ENCODE peak calls at places on chromosomes 12 and 14, in ten cellular contexts. V is GM23338; A is PC-9; H is lower lobe of right lung; B is HCT116; N is small intestine; Z is pancreas; R is naive thymus-derived CD4-positive, alpha-beta T cell; J is OCI-LY7; K is lung. P is an unnamed sample. For H3K4me1, the result is how much of the 10 kb centered on the place peaks cover.

GRCh38 chr14:45990252-45990651 is 661.3 kb downstream of the RPL10L start:
- DNase-seq in V (peak), A (no peak), H (no peak), B (peak), N (no peak), Z (no peak), R (no peak), J (peak), K (no peak), P (no peak)

GRCh38 chr12:105085537-105085936 is 1.3 kb upstream of the ALDH1L2 start:
- DNase-seq in V (peak), A (no peak), H (no peak), B (no peak), N (no peak), Z (no peak), R (no peak), J (no peak), K (no peak), P (no peak)

GRCh38 chr14:35342160-35343010 is 50.2 kb downstream of the PSMA6 start:
- DNase-seq in V (no peak), A (no peak), H (peak), B (no peak), N (no peak), Z (peak), R (no peak), J (no peak), K (no peak), P (peak)

GRCh38 chr12:68387338-68387737 is 55.2 kb upstream of the MDM1 start:
- DNase-seq in V (no peak), A (no peak), H (no peak), B (no peak), N (no peak), Z (no peak), R (no peak), J (no peak), K (no peak), P (no peak)

GRCh38 chr12:91053951-91054715 is 3.7 kb downstream of the KERA start:
- DNase-seq in V (no peak), A (no peak), H (no peak), B (no peak), N (no peak), Z (no peak), R (no peak), J (no peak), K (no peak), P (no peak)

GRCh38 chr14:75604979-75605825 is 26.8 kb downstream of the FLVCR2 start:
- DNase-seq in V (no peak), A (no peak), H (no peak), B (no peak), N (no peak), Z (no peak), R (no peak), J (no peak), K (peak), P (no peak)

GRCh38 chr14:70281938-70282337 is 77.5 kb downstream of the COX16 start:
- DNase-seq in V (peak), A (no peak), H (no peak), B (no peak), N (no peak), Z (no peak), R (no peak), J (no peak), K (no peak), P (no peak)

GRCh38 chr14:38882533-38882932 is 220.5 kb downstream of the SEC23A start:
- DNase-seq in V (no peak), A (no peak), H (no peak), B (no peak), N (no peak), Z (no peak), R (no peak), J (no peak), K (no peak), P (no peak)

GRCh38 chr14:89720741-89721315 is 233.7 kb downstream of the EFCAB11 start:
- DNase-seq in V (peak), A (no peak), H (peak), B (no peak), N (peak), Z (no peak), R (peak), J (peak), K (peak), P (peak)
- H3K4me1 ChIP-seq in V (under half), A (under half), H (under half), B (under half), N (under half), Z (under half), R (half or more), J (under half), K (under half), P (under half)

GRCh38 chr14:64875350-64875749 is 4.4 kb downstream of the SPTB start:
- DNase-seq in V (no peak), A (no peak), H (no peak), B (no peak), N (no peak), Z (no peak), R (no peak), J (no peak), K (no peak), P (no peak)

GRCh38 chr14:64879635-64880381 is at the start of gene SPTB:
- DNase-seq in V (peak), A (no peak), H (peak), B (no peak), N (peak), Z (peak), R (peak), J (no peak), K (no peak), P (peak)

GRCh38 chr14:64873506-64874220 is 6.0 kb downstream of the SPTB start:
- DNase-seq in V (no peak), A (no peak), H (no peak), B (no peak), N (no peak), Z (no peak), R (no peak), J (no peak), K (no peak), P (no peak)

GRCh38 chr14:64880382-64881121 is 845 bp upstream of the SPTB start:
- DNase-seq in V (peak), A (no peak), H (peak), B (peak), N (peak), Z (peak), R (peak), J (no peak), K (peak), P (peak)

DNA sequence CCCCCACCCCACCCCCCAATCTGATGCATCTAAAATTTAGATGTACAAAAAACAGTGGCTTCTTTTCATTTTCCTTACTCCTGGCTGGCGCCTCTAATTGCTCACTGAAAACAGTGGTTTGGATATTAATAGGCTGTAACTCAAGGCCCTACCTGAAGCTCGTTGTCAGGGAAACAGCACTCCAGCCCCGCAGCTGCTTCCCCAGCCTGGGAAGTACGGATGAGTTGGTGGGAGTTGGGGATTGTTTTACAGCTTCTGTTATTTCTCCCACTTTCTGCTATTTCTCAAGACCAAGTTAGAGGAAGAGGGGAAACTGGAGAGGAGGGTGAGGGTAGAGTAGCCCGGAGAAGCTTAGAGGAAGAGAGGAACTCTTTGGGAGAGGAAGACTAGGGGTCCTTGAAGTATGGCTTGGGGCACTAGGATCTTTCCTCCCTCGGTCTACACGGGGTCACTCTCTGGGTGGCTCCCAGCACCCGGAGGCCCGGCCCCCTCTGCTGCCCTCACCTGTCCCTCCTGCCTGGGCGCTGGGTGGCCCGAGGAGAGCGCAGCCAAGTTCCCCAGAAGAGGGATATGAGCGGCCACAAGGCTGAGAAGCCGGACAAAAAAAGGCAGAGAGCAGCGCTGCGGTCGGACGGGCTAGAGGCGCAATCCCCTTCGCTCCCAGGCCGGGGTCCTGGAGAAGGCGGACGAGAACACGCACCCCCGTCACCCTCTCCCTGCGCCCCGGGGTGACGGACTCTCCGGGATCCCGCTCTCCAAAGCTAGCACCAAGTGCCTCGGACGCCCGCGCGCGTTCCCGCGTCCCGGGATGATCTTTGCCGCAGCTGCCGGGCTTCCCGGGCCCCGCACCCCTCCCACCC is 702 bp downstream of the SPTB start:
- DNase-seq in V (peak), A (no peak), H (no peak), B (no peak), N (no peak), Z (no peak), R (no peak), J (no peak), K (no peak), P (peak)
- H3K4me3 ChIP-seq in V (peak), A (peak), H (peak), B (peak), N (peak), Z (peak), R (peak), J (no peak), K (no peak), P (no peak)

DNA sequence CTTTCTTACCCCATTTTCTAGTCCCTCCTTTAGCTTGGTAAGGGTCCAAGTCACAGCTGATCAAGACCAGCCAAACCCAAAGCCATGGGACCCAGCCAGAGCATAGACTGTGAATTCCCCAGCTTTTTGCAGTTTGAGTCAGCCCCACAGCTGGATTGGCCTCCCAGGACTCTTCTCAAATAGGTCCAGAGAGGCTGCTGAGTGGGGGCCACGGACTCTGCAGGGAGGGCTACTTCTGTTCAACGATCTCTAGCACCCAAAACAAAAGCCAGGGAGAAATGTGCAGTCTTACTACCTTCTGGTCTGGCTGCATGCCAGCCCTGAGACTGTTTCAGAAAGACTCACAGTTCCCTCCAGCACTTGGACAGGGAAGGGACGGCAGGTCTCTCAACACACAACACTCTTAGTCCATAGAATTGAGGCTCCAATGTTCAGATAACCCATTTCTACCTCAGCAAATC is 1.6 kb downstream of the VDR start:
- DNase-seq in V (no peak), A (no peak), H (peak), B (no peak), N (peak), Z (no peak), R (no peak), J (no peak), K (no peak), P (peak)
- H3K4me1 ChIP-seq in V (under half), A (half or more), H (half or more), B (under half), N (under half), Z (under half), R (under half), J (under half), K (under half), P (half or more)

GRCh38 chr12:53343978-53344377 is 7.8 kb upstream of the SP7 start:
- DNase-seq in V (no peak), A (no peak), H (no peak), B (no peak), N (no peak), Z (no peak), R (peak), J (peak), K (no peak), P (no peak)
- H3K4me3 ChIP-seq in V (peak), A (no peak), H (no peak), B (no peak), N (no peak), Z (no peak), R (peak), J (no peak), K (no peak), P (no peak)

GRCh38 chr12:77299001-77299400 is 233.6 kb upstream of the E2F7 start:
- DNase-seq in V (no peak), A (no peak), H (no peak), B (no peak), N (no peak), Z (no peak), R (no peak), J (no peak), K (no peak), P (no peak)
- H3K4me1 ChIP-seq in V (under half), A (under half), H (under half), B (under half), N (under half), Z (under half), R (under half), J (under half), K (under half), P (under half)

P was measured in mucosa of descending colon.